ENCODE peak calls at places on chromosomes 4 and X, in seven cellular contexts. V is stimulated activated CD4-positive, alpha-beta T cell treated with anti-CD3 and anti-CD28 coated beads, Interleukin-4, amount 100 ng/mL, for 48 hours; W is activated naive CD4-positive, alpha-beta T cell treated with anti-CD3 and anti-CD28 coated beads, Interleukin-2, amount 10 ng/mL, durations not matched to agents 7 days and 5 days; U is AG08395; O is T47D; X is K562; H is D341Med. D is an unnamed sample.

GRCh38 chrX:116173006-116173405 is 2.5 kb downstream of the AGTR2 start:
- DNase-seq in V (no peak), U (no peak), O (no peak), W (no peak), X (no peak), H (no peak), D (no peak)

GRCh38 chrX:66013195-66013816 is 26.6 kb downstream of the VSIG4 start:
- DNase-seq in H (no peak), X (no peak), V (no peak), O (no peak), W (no peak), U (no peak), D (no peak)

GRCh38 chr4:77525538-77525937 is 80.1 kb upstream of the CXCL13 start:
- DNase-seq in W (no peak), O (no peak), H (no peak), V (no peak), U (no peak), X (no peak), D (no peak)

GRCh38 chrX:19661977-19662376 is 146.7 kb upstream of the MAP3K15 start:
- DNase-seq in X (no peak), H (no peak), O (no peak), V (no peak), W (no peak), U (no peak), D (no peak)

GRCh38 chrX:103586314-103586646 is 965 bp downstream of the TCEAL4 start:
- DNase-seq in U (no peak), V (no peak), X (no peak), H (no peak), W (no peak), O (no peak), D (no peak)

GRCh38 chr4:124181045-124181444 is 531.5 kb downstream of the ANKRD50 start:
- DNase-seq in U (no peak), X (no peak), W (no peak), V (no peak), H (no peak), O (no peak), D (no peak)

GRCh38 chr4:111064342-111064993 is 441.6 kb upstream of the PITX2 start:
- DNase-seq in H (no peak), W (no peak), V (no peak), X (no peak), U (peak), O (no peak), D (no peak)

GRCh38 chr4:3786196-3786869 is 20.1 kb downstream of the ADRA2C start:
- DNase-seq in O (peak), U (peak), V (no peak), X (no peak), H (no peak), W (no peak), D (no peak)

GRCh38 chr4:36111180-36111579 is 133.1 kb downstream of the ARAP2 start:
- DNase-seq in W (no peak), O (no peak), U (no peak), H (no peak), V (no peak), X (no peak), D (no peak)

GRCh38 chrX:3820170-3820569 is 106.7 kb upstream of the PRKX start:
- DNase-seq in X (no peak), W (no peak), U (peak), O (no peak), V (no peak), H (no peak), D (no peak)

GRCh38 chr4:151522790-151523332 is 113.9 kb downstream of the FHIP1A start:
- DNase-seq in H (no peak), W (no peak), O (no peak), X (no peak), U (no peak), V (no peak), D (no peak)

GRCh38 chr4:101774807-101775206 is 15.7 kb upstream of the BANK1 start:
- DNase-seq in H (no peak), W (no peak), X (no peak), U (peak), O (no peak), V (no peak), D (no peak)

GRCh38 chrX:18422886-18423285 is 2.5 kb upstream of the CDKL5 start:
- DNase-seq in X (no peak), H (no peak), W (no peak), V (no peak), U (no peak), O (no peak), D (no peak)

GRCh38 chr4:46648088-46648744 is 258.3 kb upstream of the GABRA2 start:
- DNase-seq in X (peak), V (no peak), U (no peak), H (peak), W (no peak), O (peak), D (peak)

GRCh38 chrX:51931761-51932160 is 38.3 kb downstream of the MAGED1 start:
- DNase-seq in W (no peak), O (no peak), X (no peak), U (no peak), V (no peak), H (no peak), D (no peak)

GRCh38 chr4:184671101-184671500 is 21.6 kb downstream of the PRIMPOL start:
- DNase-seq in V (no peak), H (no peak), W (no peak), O (no peak), X (no peak), U (no peak), D (no peak)

GRCh38 chr4:47532658-47533057 is 47.6 kb downstream of the ATP10D start:
- DNase-seq in V (no peak), X (no peak), O (no peak), W (no peak), U (no peak), H (no peak), D (no peak)

GRCh38 chr4:125303058-125303457 is 11.7 kb upstream of the FAT4 start:
- DNase-seq in X (no peak), W (no peak), H (no peak), U (peak), O (no peak), V (no peak), D (no peak)

GRCh38 chr4:165692082-165692481 is 181.0 kb upstream of the TLL1 start:
- DNase-seq in V (no peak), X (no peak), W (no peak), U (no peak), H (no peak), O (no peak), D (no peak)

GRCh38 chr4:151629097-151629783 is 131.6 kb downstream of the GATB start:
- DNase-seq in H (no peak), V (no peak), U (no peak), O (no peak), X (no peak), W (no peak), D (no peak)

GRCh38 chr4:140971077-140971792 is 162.0 kb downstream of the RNF150 start:
- DNase-seq in W (no peak), U (no peak), H (no peak), V (no peak), X (no peak), O (no peak), D (no peak)

D was measured in CMK.